ENCODE peak calls at places on chromosomes 7 and 10, in five cellular contexts. One of them, this sample, is unnamed.

GRCh38 chr7:1535100-1535458 is 4.6 kb downstream of the MAFK start:
- DNase-seq in Peyer's patch: no peak
- DNase-seq in iPS DF 6.9: no peak
- DNase-seq in kidney: peak; percentile 73
- DNase-seq in tibial nerve: no peak
- DNase-seq in this sample: no peak

GRCh38 chr7:5766321-5766761 is 15.1 kb downstream of the RNF216 start:
- DNase-seq in Peyer's patch: no peak
- DNase-seq in kidney: no peak
- DNase-seq in tibial nerve: no peak
- DNase-seq in iPS DF 6.9: no peak
- DNase-seq in this sample: peak; percentile 83

GRCh38 chr10:112539340-112539739 is 92.3 kb downstream of the VTI1A start:
- DNase-seq in Peyer's patch: no peak
- DNase-seq in tibial nerve: no peak
- DNase-seq in kidney: no peak
- DNase-seq in iPS DF 6.9: no peak
- DNase-seq in this sample: no peak

GRCh38 chr10:84838851-84839250 is 510.5 kb downstream of the CCSER2 start:
- DNase-seq in iPS DF 6.9: no peak
- DNase-seq in tibial nerve: no peak
- DNase-seq in kidney: peak; percentile 60
- DNase-seq in Peyer's patch: no peak
- DNase-seq in this sample: no peak

GRCh38 chr7:55053651-55054226 is 34.9 kb downstream of the EGFR start:
- DNase-seq in tibial nerve: no peak
- DNase-seq in iPS DF 6.9: no peak
- DNase-seq in Peyer's patch: no peak
- DNase-seq in kidney: no peak
- DNase-seq in this sample: no peak

GRCh38 chr10:59064116-59064707 is 112.2 kb upstream of the PHYHIPL start:
- DNase-seq in tibial nerve: no peak
- DNase-seq in Peyer's patch: no peak
- DNase-seq in iPS DF 6.9: no peak
- DNase-seq in kidney: no peak
- DNase-seq in this sample: no peak

GRCh38 chr10:43253461-43254198 is 13.2 kb downstream of the RASGEF1A start:
- DNase-seq in Peyer's patch: peak; percentile 37
- DNase-seq in tibial nerve: no peak
- DNase-seq in iPS DF 6.9: no peak
- DNase-seq in kidney: peak; percentile 54
- DNase-seq in this sample: peak; percentile 83

GRCh38 chr10:43130756-43131155 is 7.5 kb upstream of the CSGALNACT2 start:
- DNase-seq in tibial nerve: no peak
- DNase-seq in kidney: peak; percentile 66
- DNase-seq in Peyer's patch: no peak
- DNase-seq in iPS DF 6.9: no peak
- DNase-seq in this sample: peak; percentile 5

GRCh38 chr7:141158562-141158961 is 84.7 kb downstream of the TMEM178B start:
- DNase-seq in tibial nerve: peak; percentile 47
- DNase-seq in Peyer's patch: peak; percentile 66
- DNase-seq in iPS DF 6.9: no peak
- DNase-seq in kidney: peak; percentile 87
- DNase-seq in this sample: peak; percentile 95

GRCh38 chr7:19249281-19249680 is 104.1 kb upstream of the FERD3L start:
- DNase-seq in tibial nerve: no peak
- DNase-seq in Peyer's patch: no peak
- DNase-seq in kidney: no peak
- DNase-seq in iPS DF 6.9: no peak
- DNase-seq in this sample: no peak

GRCh38 chr7:33873981-33874750 is 31.2 kb upstream of the BMPER start:
- DNase-seq in kidney: no peak
- DNase-seq in iPS DF 6.9: no peak
- DNase-seq in Peyer's patch: no peak
- DNase-seq in tibial nerve: no peak
- DNase-seq in this sample: no peak

GRCh38 chr7:57412168-57412567 is 37.8 kb upstream of the ZNF716 start:
- DNase-seq in tibial nerve: no peak
- DNase-seq in iPS DF 6.9: no peak
- DNase-seq in Peyer's patch: no peak
- DNase-seq in kidney: peak; percentile 35
- DNase-seq in this sample: no peak

GRCh38 chr7:127348247-127348631 is 44.3 kb downstream of the ZNF800 start:
- DNase-seq in kidney: no peak
- DNase-seq in tibial nerve: no peak
- DNase-seq in iPS DF 6.9: no peak
- DNase-seq in Peyer's patch: no peak
- DNase-seq in this sample: no peak
- H3K4me3 ChIP-seq in kidney: peak overlapping the region; percentile 50
- H3K4me3 ChIP-seq in tibial nerve: no peak overlapping the region
- H3K4me3 ChIP-seq in iPS DF 6.9: peak overlapping the region; percentile 30
- H3K4me3 ChIP-seq in Peyer's patch: peak overlapping the region; percentile 11
- H3K4me3 ChIP-seq in this sample: peak overlapping the region; percentile 57

DNA sequence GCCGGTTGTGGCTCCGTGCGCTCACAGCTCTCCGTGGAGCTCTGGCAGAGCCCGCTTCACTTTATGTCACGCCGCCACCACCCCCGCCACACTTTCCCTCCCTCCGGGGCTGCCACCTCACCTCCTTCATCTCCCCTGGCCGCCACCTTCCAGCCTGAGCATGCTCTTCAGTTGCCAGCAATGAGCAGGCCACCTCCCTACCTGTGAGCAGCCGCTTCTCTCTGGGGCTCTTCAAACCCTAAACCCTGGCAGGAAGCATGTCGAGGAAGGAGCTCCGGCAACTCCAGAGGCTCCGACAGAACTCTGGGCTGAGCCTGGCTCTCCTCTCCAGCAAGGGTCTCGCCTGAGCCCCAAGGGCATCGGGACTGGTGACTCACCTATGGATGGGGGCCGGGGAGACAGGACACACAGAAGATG is 36.7 kb downstream of the GBX1 start:
- DNase-seq in iPS DF 6.9: no peak
- DNase-seq in Peyer's patch: no peak
- DNase-seq in tibial nerve: no peak
- DNase-seq in kidney: peak; percentile 61
- DNase-seq in this sample: peak; percentile 73
- H3K36me3 ChIP-seq in iPS DF 6.9: peaks cover 10% of the 10 kb centered on the region
- H3K36me3 ChIP-seq in Peyer's patch: peaks cover 76% of the 10 kb centered on the region
- H3K36me3 ChIP-seq in tibial nerve: peaks cover 4% of the 10 kb centered on the region
- H3K36me3 ChIP-seq in kidney: peaks cover 45% of the 10 kb centered on the region
- H3K36me3 ChIP-seq in this sample: peaks cover 31% of the 10 kb centered on the region

GRCh38 chr7:77282897-77283296 is 83.3 kb upstream of the FGL2 start:
- DNase-seq in tibial nerve: no peak
- DNase-seq in Peyer's patch: no peak
- DNase-seq in kidney: no peak
- DNase-seq in iPS DF 6.9: no peak
- DNase-seq in this sample: no peak
- H3K27ac ChIP-seq in tibial nerve: no peak overlapping the region
- H3K27ac ChIP-seq in Peyer's patch: no peak overlapping the region
- H3K27ac ChIP-seq in kidney: no peak overlapping the region
- H3K27ac ChIP-seq in iPS DF 6.9: no peak overlapping the region
- H3K27ac ChIP-seq in this sample: no peak overlapping the region

GRCh38 chr10:13521021-13521420 is 7.8 kb downstream of the BEND7 start:
- DNase-seq in tibial nerve: no peak
- DNase-seq in kidney: no peak
- DNase-seq in Peyer's patch: no peak
- DNase-seq in iPS DF 6.9: no peak
- DNase-seq in this sample: no peak
- H3K4me3 ChIP-seq in tibial nerve: no peak overlapping the region
- H3K4me3 ChIP-seq in kidney: no peak overlapping the region
- H3K4me3 ChIP-seq in Peyer's patch: no peak overlapping the region
- H3K4me3 ChIP-seq in iPS DF 6.9: no peak overlapping the region
- H3K4me3 ChIP-seq in this sample: no peak overlapping the region

GRCh38 chr7:120799813-120800483 is 58.0 kb downstream of the TSPAN12 start:
- DNase-seq in iPS DF 6.9: no peak
- DNase-seq in Peyer's patch: no peak
- DNase-seq in tibial nerve: no peak
- DNase-seq in kidney: no peak
- DNase-seq in this sample: no peak
- H3K36me3 ChIP-seq in iPS DF 6.9: no peaks in the 10 kb centered on the region
- H3K36me3 ChIP-seq in Peyer's patch: no peaks in the 10 kb centered on the region
- H3K36me3 ChIP-seq in tibial nerve: no peaks in the 10 kb centered on the region
- H3K36me3 ChIP-seq in kidney: no peaks in the 10 kb centered on the region
- H3K36me3 ChIP-seq in this sample: no peaks in the 10 kb centered on the region

GRCh38 chr10:34756584-34756983 is 58.5 kb downstream of the PARD3 start:
- DNase-seq in Peyer's patch: no peak
- DNase-seq in tibial nerve: no peak
- DNase-seq in iPS DF 6.9: no peak
- DNase-seq in kidney: no peak
- DNase-seq in this sample: no peak

GRCh38 chr10:34751272-34751671 is 63.8 kb downstream of the PARD3 start:
- DNase-seq in iPS DF 6.9: no peak
- DNase-seq in tibial nerve: no peak
- DNase-seq in kidney: no peak
- DNase-seq in Peyer's patch: no peak
- DNase-seq in this sample: no peak

GRCh38 chr10:34748767-34749166 is 66.3 kb downstream of the PARD3 start:
- DNase-seq in tibial nerve: no peak
- DNase-seq in iPS DF 6.9: no peak
- DNase-seq in kidney: no peak
- DNase-seq in Peyer's patch: no peak
- DNase-seq in this sample: no peak

GRCh38 chr10:34757933-34758332 is 57.2 kb downstream of the PARD3 start:
- DNase-seq in tibial nerve: no peak
- DNase-seq in kidney: no peak
- DNase-seq in Peyer's patch: no peak
- DNase-seq in iPS DF 6.9: no peak
- DNase-seq in this sample: no peak

GRCh38 chr10:34753014-34753757 is 61.9 kb downstream of the PARD3 start:
- DNase-seq in Peyer's patch: no peak
- DNase-seq in tibial nerve: no peak
- DNase-seq in kidney: no peak
- DNase-seq in iPS DF 6.9: no peak
- DNase-seq in this sample: no peak
- H3K27ac ChIP-seq in Peyer's patch: no peak overlapping the region
- H3K27ac ChIP-seq in tibial nerve: no peak overlapping the region
- H3K27ac ChIP-seq in kidney: no peak overlapping the region
- H3K27ac ChIP-seq in iPS DF 6.9: no peak overlapping the region
- H3K27ac ChIP-seq in this sample: no peak overlapping the region

DNA sequence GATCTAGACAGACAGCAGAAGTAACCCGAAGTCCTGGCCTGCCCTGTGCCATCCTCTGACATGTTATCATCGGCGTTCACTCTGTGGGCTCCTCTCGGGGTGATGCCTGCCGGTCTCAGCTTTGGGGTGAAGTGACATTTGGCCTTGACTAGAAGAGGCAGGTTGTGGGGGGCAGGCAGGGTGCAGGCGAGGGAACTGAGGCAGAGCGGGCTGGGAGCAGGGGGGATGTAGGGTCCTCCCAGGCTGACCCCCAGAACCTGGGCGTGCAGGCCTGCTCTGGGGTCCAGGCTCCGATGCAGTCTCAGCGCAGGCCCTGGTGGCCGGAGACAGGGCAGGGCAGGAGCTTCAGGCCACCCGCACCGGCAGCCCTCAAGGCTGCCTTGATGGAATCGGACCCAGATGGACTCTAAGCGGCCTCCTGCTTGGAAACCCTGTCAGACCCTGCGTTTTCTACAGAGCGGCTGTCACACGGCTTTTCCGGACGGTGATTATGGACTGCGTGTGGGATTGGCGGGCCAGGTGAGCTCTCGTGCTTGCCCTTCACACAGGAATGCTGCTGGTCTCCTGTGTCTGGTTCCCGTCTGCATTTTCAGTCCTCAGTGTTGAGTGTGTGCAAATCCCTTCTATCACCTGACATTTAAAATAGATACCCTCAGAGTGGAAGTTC is 842 bp upstream of the JAKMIP3 start:
- DNase-seq in iPS DF 6.9: no peak
- DNase-seq in kidney: no peak
- DNase-seq in Peyer's patch: peak; percentile 30
- DNase-seq in tibial nerve: no peak
- DNase-seq in this sample: peak; percentile 75
- H3K4me3 ChIP-seq in iPS DF 6.9: no peak overlapping the region
- H3K4me3 ChIP-seq in kidney: peak overlapping the region; percentile 61
- H3K4me3 ChIP-seq in Peyer's patch: no peak overlapping the region
- H3K4me3 ChIP-seq in tibial nerve: no peak overlapping the region
- H3K4me3 ChIP-seq in this sample: peak overlapping the region; percentile 73

DNA sequence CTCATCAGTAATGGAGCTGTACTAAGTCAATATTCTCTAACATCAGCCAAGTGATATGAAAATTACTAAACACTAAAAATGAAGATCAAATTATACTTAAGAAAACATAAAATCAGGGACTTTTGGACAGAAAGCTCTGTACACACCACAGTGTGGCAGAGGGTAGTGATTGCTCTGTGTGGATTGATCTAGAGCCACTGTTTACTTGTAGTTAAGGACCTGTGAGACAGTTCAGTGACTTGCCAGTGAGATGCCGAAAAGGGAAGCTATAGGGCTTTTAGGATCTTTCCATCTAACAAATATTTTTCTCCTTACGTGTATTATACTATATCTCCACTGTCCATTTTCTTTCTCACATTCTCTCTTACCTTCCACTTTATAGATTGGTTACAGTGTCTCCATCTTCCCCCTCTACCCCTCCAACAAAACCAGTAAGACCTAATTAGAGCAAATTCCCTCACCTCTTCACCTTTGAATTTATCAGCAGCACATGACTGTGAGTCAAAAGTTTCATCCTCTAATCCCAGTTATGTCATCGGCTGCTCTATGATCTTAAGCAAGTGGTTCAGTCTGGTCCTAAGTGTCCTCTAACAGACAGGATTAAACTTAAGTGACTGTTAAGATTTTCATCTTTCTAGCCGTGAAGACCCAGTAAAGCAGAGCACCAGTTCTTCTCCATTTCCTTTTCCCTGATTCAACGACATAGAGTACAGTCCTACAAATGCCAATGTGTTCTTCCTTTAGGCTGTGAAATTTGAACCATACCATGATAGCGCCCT is 6.9 kb downstream of the PIK3CG start:
- DNase-seq in Peyer's patch: no peak
- DNase-seq in tibial nerve: no peak
- DNase-seq in kidney: no peak
- DNase-seq in iPS DF 6.9: no peak
- DNase-seq in this sample: no peak
- H3K36me3 ChIP-seq in Peyer's patch: no peaks in the 10 kb centered on the region
- H3K36me3 ChIP-seq in tibial nerve: no peaks in the 10 kb centered on the region
- H3K36me3 ChIP-seq in kidney: no peaks in the 10 kb centered on the region
- H3K36me3 ChIP-seq in iPS DF 6.9: no peaks in the 10 kb centered on the region
- H3K36me3 ChIP-seq in this sample: no peaks in the 10 kb centered on the region

This sample was measured in osteoblast.